ENCODE peak calls at places on chromosomes 12 and 14, in six cellular contexts. One of them, this sample, is unnamed. For H3K4me1, the result is how much of the 10 kb centered on the place peaks cover.

GRCh38 chr12:17954788-17955187 is 135.2 kb downstream of the RERGL start:
- DNase-seq in neural progenitor cell: peak
- DNase-seq in OCI-LY7: peak
- DNase-seq in mammary epithelial cell: no peak
- DNase-seq in RWPE2: no peak
- DNase-seq in upper lobe of right lung: no peak
- DNase-seq in this sample: peak

GRCh38 chr12:119178544-119179334 is at the start of gene HSPB8:
- DNase-seq in mammary epithelial cell: peak
- DNase-seq in RWPE2: no peak
- DNase-seq in neural progenitor cell: peak
- DNase-seq in upper lobe of right lung: peak
- DNase-seq in OCI-LY7: no peak
- DNase-seq in this sample: peak

GRCh38 chr12:122499991-122500684 is 594 bp downstream of the ZCCHC8 start:
- DNase-seq in mammary epithelial cell: peak
- DNase-seq in RWPE2: no peak
- DNase-seq in neural progenitor cell: no peak
- DNase-seq in upper lobe of right lung: peak
- DNase-seq in OCI-LY7: peak
- DNase-seq in this sample: peak

GRCh38 chr12:101076940-101077351 is 133.1 kb downstream of the SLC5A8 start:
- DNase-seq in neural progenitor cell: no peak
- DNase-seq in OCI-LY7: no peak
- DNase-seq in RWPE2: no peak
- DNase-seq in upper lobe of right lung: no peak
- DNase-seq in mammary epithelial cell: no peak
- DNase-seq in this sample: no peak

GRCh38 chr12:117679776-117680175 is 289.0 kb downstream of the KSR2 start:
- DNase-seq in upper lobe of right lung: no peak
- DNase-seq in neural progenitor cell: no peak
- DNase-seq in mammary epithelial cell: no peak
- DNase-seq in RWPE2: no peak
- DNase-seq in OCI-LY7: no peak
- DNase-seq in this sample: no peak

GRCh38 chr12:45357547-45358417 is 141.9 kb downstream of the ANO6 start:
- DNase-seq in mammary epithelial cell: no peak
- DNase-seq in neural progenitor cell: no peak
- DNase-seq in OCI-LY7: no peak
- DNase-seq in RWPE2: no peak
- DNase-seq in upper lobe of right lung: no peak
- DNase-seq in this sample: no peak

GRCh38 chr14:43475762-43476161 is 1031.3 kb downstream of the FSCB start:
- DNase-seq in RWPE2: no peak
- DNase-seq in upper lobe of right lung: no peak
- DNase-seq in neural progenitor cell: no peak
- DNase-seq in OCI-LY7: no peak
- DNase-seq in mammary epithelial cell: no peak
- DNase-seq in this sample: no peak

GRCh38 chr12:39620664-39621658 is 1.4 kb upstream of the ABCD2 start:
- DNase-seq in RWPE2: no peak
- DNase-seq in neural progenitor cell: no peak
- DNase-seq in OCI-LY7: peak
- DNase-seq in upper lobe of right lung: no peak
- DNase-seq in mammary epithelial cell: no peak
- DNase-seq in this sample: no peak

DNA sequence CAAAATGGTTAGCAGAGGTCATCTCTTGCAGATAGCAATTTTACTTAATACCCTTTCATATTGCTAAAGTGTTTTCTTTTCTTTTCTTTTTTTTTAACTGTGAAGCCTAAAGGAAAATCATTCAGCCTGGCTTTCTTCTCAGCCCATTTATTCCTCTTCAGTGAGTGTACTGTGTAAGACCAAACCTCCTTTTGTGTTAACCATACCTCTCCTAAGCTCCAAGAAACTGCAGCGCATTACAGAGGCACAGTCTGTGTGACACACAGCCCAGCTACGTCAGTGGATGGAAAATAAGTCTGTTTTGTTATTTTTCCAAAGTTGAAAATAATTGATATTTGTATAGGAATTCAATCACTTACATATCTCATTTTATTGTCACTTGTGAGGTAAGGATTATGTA is 21.7 kb downstream of the DCAF5 start:
- DNase-seq in mammary epithelial cell: no peak
- DNase-seq in neural progenitor cell: peak
- DNase-seq in RWPE2: no peak
- DNase-seq in OCI-LY7: no peak
- DNase-seq in upper lobe of right lung: no peak
- DNase-seq in this sample: no peak
- H3K4me1 ChIP-seq in mammary epithelial cell: under half
- H3K4me1 ChIP-seq in neural progenitor cell: under half
- H3K4me1 ChIP-seq in RWPE2: under half
- H3K4me1 ChIP-seq in OCI-LY7: under half
- H3K4me1 ChIP-seq in upper lobe of right lung: under half
- H3K4me1 ChIP-seq in this sample: under half

DNA sequence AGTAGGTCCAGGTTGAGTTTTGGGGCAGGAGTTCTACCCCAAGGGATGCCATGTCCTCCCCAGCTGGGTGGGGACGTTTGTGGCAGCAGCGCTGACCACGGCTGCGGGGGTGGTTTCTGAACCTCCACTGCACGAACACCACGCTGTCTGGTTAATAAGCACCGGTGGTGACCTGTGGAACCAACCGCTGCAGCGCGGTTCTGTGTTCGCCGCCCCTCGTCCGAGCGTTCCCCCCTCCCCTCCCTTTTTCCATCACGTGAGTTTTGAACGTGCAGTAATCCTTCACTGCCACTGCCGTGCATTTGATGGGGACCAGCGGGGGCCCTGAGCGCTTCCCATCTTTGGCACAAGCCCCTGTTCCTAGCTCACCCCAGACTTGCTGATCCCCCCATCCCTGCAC is 6.4 kb upstream of the ADSS1 start:
- DNase-seq in upper lobe of right lung: no peak
- DNase-seq in OCI-LY7: peak
- DNase-seq in mammary epithelial cell: no peak
- DNase-seq in neural progenitor cell: no peak
- DNase-seq in RWPE2: no peak
- DNase-seq in this sample: no peak
- H3K4me1 ChIP-seq in upper lobe of right lung: under half
- H3K4me1 ChIP-seq in OCI-LY7: under half
- H3K4me1 ChIP-seq in mammary epithelial cell: under half
- H3K4me1 ChIP-seq in neural progenitor cell: under half
- H3K4me1 ChIP-seq in RWPE2: under half
- H3K4me1 ChIP-seq in this sample: under half

GRCh38 chr14:102227184-102227964 is 77.6 kb downstream of the MOK start:
- DNase-seq in upper lobe of right lung: no peak
- DNase-seq in OCI-LY7: no peak
- DNase-seq in RWPE2: no peak
- DNase-seq in mammary epithelial cell: no peak
- DNase-seq in neural progenitor cell: no peak
- DNase-seq in this sample: no peak
- H3K4me1 ChIP-seq in upper lobe of right lung: under half
- H3K4me1 ChIP-seq in OCI-LY7: under half
- H3K4me1 ChIP-seq in RWPE2: under half
- H3K4me1 ChIP-seq in mammary epithelial cell: under half
- H3K4me1 ChIP-seq in neural progenitor cell: under half
- H3K4me1 ChIP-seq in this sample: under half

DNA sequence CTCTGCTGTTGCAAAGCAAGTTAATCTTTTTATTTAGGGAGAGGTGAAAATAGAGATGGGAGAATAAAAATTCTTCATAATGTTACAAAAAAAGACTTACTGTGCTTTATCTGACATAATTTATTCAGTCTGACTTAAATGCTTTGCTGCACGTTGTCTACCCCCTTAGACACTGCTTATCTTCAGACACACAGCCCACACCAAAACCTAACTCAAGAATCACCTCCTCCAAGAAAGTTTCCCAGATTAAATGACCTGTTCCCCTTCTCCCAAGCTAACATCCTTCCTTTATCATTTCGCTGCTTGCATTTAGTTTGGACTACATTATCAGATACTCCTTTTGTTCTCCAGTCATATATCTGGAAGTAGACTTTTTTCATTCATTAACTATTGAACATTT is 3.8 kb downstream of the OSBPL8 start:
- DNase-seq in neural progenitor cell: no peak
- DNase-seq in mammary epithelial cell: no peak
- DNase-seq in RWPE2: no peak
- DNase-seq in upper lobe of right lung: no peak
- DNase-seq in OCI-LY7: no peak
- DNase-seq in this sample: no peak
- H3K4me1 ChIP-seq in neural progenitor cell: under half
- H3K4me1 ChIP-seq in mammary epithelial cell: under half
- H3K4me1 ChIP-seq in RWPE2: under half
- H3K4me1 ChIP-seq in upper lobe of right lung: under half
- H3K4me1 ChIP-seq in OCI-LY7: half or more
- H3K4me1 ChIP-seq in this sample: under half

GRCh38 chr14:71472961-71473340 is 459.3 kb upstream of the RGS6 start:
- DNase-seq in RWPE2: no peak
- DNase-seq in upper lobe of right lung: no peak
- DNase-seq in mammary epithelial cell: no peak
- DNase-seq in neural progenitor cell: no peak
- DNase-seq in OCI-LY7: no peak
- DNase-seq in this sample: no peak

GRCh38 chr14:71473843-71474242 is 458.4 kb upstream of the RGS6 start:
- DNase-seq in neural progenitor cell: no peak
- DNase-seq in RWPE2: no peak
- DNase-seq in mammary epithelial cell: peak
- DNase-seq in OCI-LY7: no peak
- DNase-seq in upper lobe of right lung: no peak
- DNase-seq in this sample: no peak

GRCh38 chr14:71474291-71474690 is 457.9 kb upstream of the RGS6 start:
- DNase-seq in neural progenitor cell: no peak
- DNase-seq in mammary epithelial cell: no peak
- DNase-seq in OCI-LY7: no peak
- DNase-seq in RWPE2: no peak
- DNase-seq in upper lobe of right lung: no peak
- DNase-seq in this sample: no peak

GRCh38 chr14:71471604-71472003 is 460.6 kb upstream of the RGS6 start:
- DNase-seq in neural progenitor cell: no peak
- DNase-seq in RWPE2: no peak
- DNase-seq in OCI-LY7: no peak
- DNase-seq in upper lobe of right lung: no peak
- DNase-seq in mammary epithelial cell: no peak
- DNase-seq in this sample: no peak

GRCh38 chr14:71472281-71472960 is 459.8 kb upstream of the RGS6 start:
- DNase-seq in OCI-LY7: no peak
- DNase-seq in RWPE2: no peak
- DNase-seq in upper lobe of right lung: no peak
- DNase-seq in neural progenitor cell: no peak
- DNase-seq in mammary epithelial cell: no peak
- DNase-seq in this sample: no peak
- H3K4me1 ChIP-seq in OCI-LY7: under half
- H3K4me1 ChIP-seq in RWPE2: under half
- H3K4me1 ChIP-seq in upper lobe of right lung: under half
- H3K4me1 ChIP-seq in neural progenitor cell: under half
- H3K4me1 ChIP-seq in mammary epithelial cell: under half
- H3K4me1 ChIP-seq in this sample: under half

DNA sequence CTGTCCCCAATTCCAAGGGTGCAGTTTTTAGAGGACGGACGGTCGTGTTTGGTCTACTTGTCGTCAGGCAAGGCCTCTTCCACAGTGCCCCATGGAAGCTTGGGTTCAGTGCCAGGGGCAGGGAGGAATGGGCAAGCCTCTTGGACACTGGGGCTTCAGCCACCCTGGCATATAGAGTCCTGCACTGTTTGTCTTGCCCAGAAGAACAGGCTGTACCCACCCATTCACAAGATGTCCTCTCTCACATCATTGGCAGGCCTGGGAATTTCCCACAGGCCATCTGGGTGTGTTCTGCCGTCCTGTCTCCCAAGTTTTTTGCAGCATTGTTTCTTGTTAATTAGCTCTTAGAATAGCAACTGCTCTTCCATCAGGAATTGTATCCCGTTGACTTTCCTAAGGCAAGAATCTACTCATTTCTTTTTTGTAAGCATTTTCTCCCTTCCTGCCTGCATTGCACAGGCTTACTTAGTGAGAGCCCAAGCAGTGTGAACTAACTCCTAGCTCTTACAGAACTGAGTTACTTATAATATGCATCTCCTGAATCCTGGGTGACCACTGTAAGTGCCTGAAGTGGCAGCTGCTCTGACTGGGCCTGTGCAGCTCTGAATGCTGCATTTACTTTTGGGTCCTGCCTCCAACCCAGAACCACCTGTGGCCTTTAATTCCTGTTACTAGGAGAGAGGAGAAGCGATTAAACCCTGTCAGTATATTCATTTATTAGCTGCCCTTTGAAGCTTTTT is 149.4 kb upstream of the HIF1A start:
- DNase-seq in neural progenitor cell: no peak
- DNase-seq in OCI-LY7: no peak
- DNase-seq in upper lobe of right lung: no peak
- DNase-seq in mammary epithelial cell: no peak
- DNase-seq in RWPE2: no peak
- DNase-seq in this sample: no peak
- H3K4me1 ChIP-seq in neural progenitor cell: under half
- H3K4me1 ChIP-seq in OCI-LY7: under half
- H3K4me1 ChIP-seq in upper lobe of right lung: under half
- H3K4me1 ChIP-seq in mammary epithelial cell: under half
- H3K4me1 ChIP-seq in RWPE2: under half
- H3K4me1 ChIP-seq in this sample: under half

GRCh38 chr14:105209091-105209490 is 28.0 kb upstream of the NUDT14 start:
- DNase-seq in RWPE2: no peak
- DNase-seq in upper lobe of right lung: no peak
- DNase-seq in neural progenitor cell: no peak
- DNase-seq in OCI-LY7: no peak
- DNase-seq in mammary epithelial cell: no peak
- DNase-seq in this sample: no peak

GRCh38 chr14:105207996-105208737 is 27.1 kb upstream of the NUDT14 start:
- DNase-seq in mammary epithelial cell: no peak
- DNase-seq in OCI-LY7: no peak
- DNase-seq in neural progenitor cell: no peak
- DNase-seq in upper lobe of right lung: no peak
- DNase-seq in RWPE2: no peak
- DNase-seq in this sample: no peak

GRCh38 chr14:105207460-105207901 is 26.4 kb upstream of the NUDT14 start:
- DNase-seq in neural progenitor cell: peak
- DNase-seq in upper lobe of right lung: no peak
- DNase-seq in RWPE2: no peak
- DNase-seq in OCI-LY7: no peak
- DNase-seq in mammary epithelial cell: no peak
- DNase-seq in this sample: peak

GRCh38 chr14:105209646-105210045 is 28.5 kb upstream of the NUDT14 start:
- DNase-seq in mammary epithelial cell: no peak
- DNase-seq in neural progenitor cell: no peak
- DNase-seq in upper lobe of right lung: no peak
- DNase-seq in OCI-LY7: no peak
- DNase-seq in RWPE2: no peak
- DNase-seq in this sample: no peak

DNA sequence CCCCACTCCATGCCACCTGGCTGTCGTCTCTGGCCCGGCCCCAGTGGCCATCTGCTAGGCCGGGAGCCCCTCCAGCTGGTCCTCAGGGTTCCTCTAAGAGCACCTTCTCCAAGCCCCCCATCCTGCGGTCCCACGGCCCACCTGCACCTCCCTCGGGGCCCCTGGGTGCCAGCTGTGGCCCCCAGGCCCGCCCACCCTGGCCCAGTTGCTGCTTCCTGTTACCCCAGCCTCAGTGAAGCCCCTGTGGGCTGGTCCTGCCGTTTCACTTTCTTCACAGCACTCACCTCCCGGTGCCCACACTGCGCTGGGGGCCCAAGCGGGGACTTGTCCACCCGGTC is 27.6 kb upstream of the NUDT14 start:
- DNase-seq in RWPE2: no peak
- DNase-seq in mammary epithelial cell: no peak
- DNase-seq in neural progenitor cell: no peak
- DNase-seq in upper lobe of right lung: no peak
- DNase-seq in OCI-LY7: no peak
- DNase-seq in this sample: no peak
- H3K4me1 ChIP-seq in RWPE2: under half
- H3K4me1 ChIP-seq in mammary epithelial cell: under half
- H3K4me1 ChIP-seq in neural progenitor cell: under half
- H3K4me1 ChIP-seq in upper lobe of right lung: under half
- H3K4me1 ChIP-seq in OCI-LY7: under half
- H3K4me1 ChIP-seq in this sample: under half